ENCODE peak calls at places on chromosomes 6 and 20, in nine cellular contexts. K, W, G, L, R, Y, A, D and P are unnamed samples.
A peak's percentile ranks its signal among the peaks of the same experiment; 100 is the strongest.

GRCh38 chr6:123962508-123962907 is 158.8 kb downstream of the NKAIN2 start:
- DNase-seq in K (no peak), W (peak; percentile 90), G (no peak), L (no peak), R (no peak), Y (no peak), A (no peak), D (no peak), P (no peak)

GRCh38 chr6:90068835-90069478 is 174.7 kb downstream of the GJA10 start:
- DNase-seq in K (no peak), W (no peak), G (no peak), L (no peak), R (no peak), Y (no peak), A (no peak), D (no peak), P (no peak)

GRCh38 chr20:38187512-38187911 is 22.4 kb upstream of the TGM2 start:
- DNase-seq in K (no peak), W (no peak), G (no peak), L (no peak), R (no peak), Y (no peak), A (no peak), D (no peak), P (no peak)

GRCh38 chr20:43945391-43946205 is 30.9 kb downstream of the TOX2 start:
- DNase-seq in K (no peak), W (no peak), G (no peak), L (no peak), R (no peak), Y (no peak), A (no peak), D (no peak), P (no peak)

GRCh38 chr6:151241853-151242252 is 2.1 kb downstream of the AKAP12 start:
- DNase-seq in K (no peak), W (no peak), G (no peak), L (no peak), R (no peak), Y (no peak), A (no peak), D (no peak), P (no peak)

GRCh38 chr6:26304213-26305096 is 60.5 kb upstream of the BTN3A2 start:
- DNase-seq in K (peak; percentile 65), W (no peak), G (no peak), L (no peak), R (no peak), Y (no peak), A (no peak), D (no peak), P (peak; percentile 50)

GRCh38 chr20:50582591-50583234 is 72.5 kb downstream of the PTPN1 start:
- DNase-seq in K (no peak), W (no peak), G (no peak), L (no peak), R (no peak), Y (no peak), A (no peak), D (no peak), P (peak; percentile 83)

GRCh38 chr6:29824144-29824543 is 3.5 kb upstream of the HLA-G start:
- DNase-seq in K (no peak), W (no peak), G (no peak), L (no peak), R (no peak), Y (no peak), A (no peak), D (no peak), P (no peak)

GRCh38 chr6:52503853-52504777 is 72.7 kb downstream of the TRAM2 start:
- DNase-seq in K (no peak), W (peak; percentile 93), G (peak; percentile 99), L (no peak), R (no peak), Y (no peak), A (no peak), D (no peak), P (peak; percentile 93)

GRCh38 chr6:163711615-163712568 is 297.4 kb downstream of the QKI start:
- DNase-seq in K (no peak), W (no peak), G (no peak), L (peak; percentile 57), R (peak; percentile 52), Y (no peak), A (no peak), D (no peak), P (peak; percentile 68)

GRCh38 chr6:135474362-135474761 is 23.2 kb downstream of the AHI1 start:
- DNase-seq in K (no peak), W (no peak), G (no peak), L (no peak), R (no peak), Y (no peak), A (no peak), D (no peak), P (no peak)

GRCh38 chr6:99219788-99220187 is 129.7 kb downstream of the FAXC start:
- DNase-seq in K (no peak), W (peak; percentile 9), G (no peak), L (no peak), R (no peak), Y (no peak), A (no peak), D (no peak), P (peak; percentile 34)

GRCh38 chr20:54194724-54195438 is 13.0 kb upstream of the PFDN4 start:
- DNase-seq in K (no peak), W (no peak), G (no peak), L (no peak), R (no peak), Y (no peak), A (no peak), D (no peak), P (no peak)

GRCh38 chr20:63568986-63569949 is 4.8 kb downstream of the HELZ2 start:
- DNase-seq in K (no peak), W (no peak), G (no peak), L (no peak), R (no peak), Y (no peak), A (no peak), D (no peak), P (peak; percentile 83)

GRCh38 chr20:3146732-3147341 is 12.8 kb downstream of the FASTKD5 start:
- DNase-seq in K (no peak), W (no peak), G (no peak), L (no peak), R (no peak), Y (no peak), A (no peak), D (no peak), P (no peak)

GRCh38 chr20:50348118-50348517 is 157.5 kb downstream of the CEBPB start:
- DNase-seq in K (no peak), W (peak; percentile 43), G (no peak), L (peak; percentile 19), R (no peak), Y (no peak), A (no peak), D (no peak), P (no peak)

GRCh38 chr6:42260972-42261371 is 43.3 kb upstream of the MRPS10 start:
- DNase-seq in K (no peak), W (no peak), G (no peak), L (no peak), R (no peak), Y (peak; percentile 26), A (peak; percentile 20), D (no peak), P (no peak)

GRCh38 chr6:113994934-113995342 is 24.0 kb upstream of the HDAC2 start:
- DNase-seq in K (peak; percentile 83), W (no peak), G (peak; percentile 89), L (peak; percentile 83), R (peak; percentile 60), Y (no peak), A (no peak), D (no peak), P (no peak)

GRCh38 chr6:44264154-44265002 is 973 bp downstream of the NFKBIE start:
- DNase-seq in K (no peak), W (no peak), G (no peak), L (no peak), R (no peak), Y (no peak), A (no peak), D (no peak), P (peak; percentile 84)

GRCh38 chr6:27478706-27479318 is 5.9 kb upstream of the ZNF184 start:
- DNase-seq in K (peak; percentile 77), W (peak; percentile 91), G (peak; percentile 85), L (peak; percentile 76), R (peak; percentile 80), Y (peak; percentile 83), A (peak; percentile 71), D (peak; percentile 81), P (no peak)

GRCh38 chr6:136921521-136921935 is 573 bp upstream of the SLC35D3 start:
- DNase-seq in K (no peak), W (no peak), G (no peak), L (no peak), R (no peak), Y (no peak), A (no peak), D (no peak), P (peak; percentile 87)

GRCh38 chr20:11379257-11380011 is 538.3 kb upstream of the BTBD3 start:
- DNase-seq in K (no peak), W (no peak), G (no peak), L (no peak), R (no peak), Y (no peak), A (no peak), D (no peak), P (no peak)

GRCh38 chr20:46006031-46006430 is 2.7 kb upstream of the MMP9 start:
- DNase-seq in K (no peak), W (no peak), G (no peak), L (no peak), R (no peak), Y (no peak), A (no peak), D (no peak), P (no peak)

GRCh38 chr6:145276746-145277145 is 458.6 kb downstream of the EPM2A start:
- DNase-seq in K (no peak), W (no peak), G (no peak), L (no peak), R (no peak), Y (no peak), A (no peak), D (no peak), P (no peak)

GRCh38 chr6:82875573-82876185 is 190.0 kb downstream of the UBE3D start:
- DNase-seq in K (peak; percentile 11), W (no peak), G (peak; percentile 62), L (no peak), R (no peak), Y (no peak), A (no peak), D (no peak), P (no peak)

GRCh38 chr6:90678049-90678779 is 91.3 kb upstream of the MAP3K7 start:
- DNase-seq in K (no peak), W (no peak), G (no peak), L (no peak), R (no peak), Y (no peak), A (no peak), D (no peak), P (no peak)